ENCODE peak calls at places on chromosomes 2 and 18, in ten cellular contexts. S, T, E, M, Z, I, H, R, A and L are unnamed samples.

GRCh38 chr2:36919041-36919837 is 47.1 kb downstream of the STRN start:
- DNase-seq in R (no peak), A (no peak), H (no peak), M (no peak), I (peak; percentile 58), Z (no peak), T (no peak), E (peak; percentile 7), S (peak; percentile 5), L (no peak)

GRCh38 chr18:48319796-48320638 is 89.2 kb downstream of the ZBTB7C start:
- DNase-seq in I (no peak), E (peak; percentile 35), R (no peak), H (no peak), A (no peak), S (peak; percentile 56), Z (no peak), T (no peak), M (no peak), L (no peak)

GRCh38 chr18:70380915-70381896 is 92.4 kb downstream of the SOCS6 start:
- DNase-seq in Z (no peak), R (no peak), A (no peak), I (peak; percentile 76), T (no peak), E (no peak), M (no peak), S (no peak), H (no peak), L (no peak)

GRCh38 chr2:70357076-70358071 is 55.5 kb upstream of the FAM136A start:
- DNase-seq in Z (no peak), T (no peak), R (no peak), S (peak; percentile 13), A (peak; percentile 76), E (no peak), H (no peak), I (no peak), M (no peak), L (no peak)

GRCh38 chr2:27320958-27321543 is 1.8 kb downstream of the MPV17 start:
- DNase-seq in M (peak; percentile 56), T (peak; percentile 49), I (peak; percentile 91), S (peak; percentile 97), R (peak; percentile 46), E (peak; percentile 99), H (peak; percentile 86), Z (peak; percentile 79), A (peak; percentile 91), L (peak; percentile 80)

GRCh38 chr18:22913861-22914260 is 19.3 kb upstream of the RBBP8 start:
- DNase-seq in I (peak; percentile 86), R (no peak), T (no peak), Z (no peak), S (no peak), M (no peak), H (no peak), E (no peak), A (no peak), L (peak; percentile 82)

GRCh38 chr2:145230546-145230945 is 710.6 kb upstream of the ZEB2 start:
- DNase-seq in Z (no peak), A (no peak), T (no peak), M (no peak), E (peak; percentile 74), I (no peak), S (no peak), R (no peak), H (no peak), L (no peak)

GRCh38 chr2:31324000-31324633 is 90.2 kb downstream of the EHD3 start:
- DNase-seq in H (no peak), S (no peak), R (no peak), A (peak; percentile 16), E (no peak), T (no peak), I (no peak), Z (no peak), M (no peak), L (no peak)

GRCh38 chr2:169877406-169877805 is 50.2 kb downstream of the UBR3 start:
- DNase-seq in Z (no peak), S (peak; percentile 63), A (peak; percentile 31), H (no peak), M (no peak), R (no peak), E (peak; percentile 33), I (no peak), T (no peak), L (no peak)

GRCh38 chr2:178271629-178272333 is 77.5 kb downstream of the OSBPL6 start:
- DNase-seq in A (no peak), S (peak; percentile 92), R (peak; percentile 87), Z (peak; percentile 67), H (peak; percentile 92), M (peak; percentile 83), T (peak; percentile 60), E (peak; percentile 70), I (no peak), L (peak; percentile 41)

GRCh38 chr2:48417843-48418838 is 111.8 kb upstream of the STON1 start:
- DNase-seq in M (no peak), E (no peak), A (no peak), I (no peak), S (no peak), H (no peak), R (no peak), Z (no peak), T (no peak), L (no peak)

GRCh38 chr2:48424356-48424755 is 105.6 kb upstream of the STON1 start:
- DNase-seq in A (no peak), Z (no peak), R (no peak), I (no peak), H (no peak), M (no peak), E (no peak), S (no peak), T (no peak), L (no peak)

GRCh38 chr2:48419884-48420511 is 110.0 kb upstream of the STON1 start:
- DNase-seq in T (no peak), H (no peak), A (no peak), M (no peak), E (no peak), S (no peak), I (no peak), R (no peak), Z (peak; percentile 26), L (no peak)

GRCh38 chr2:48423376-48423775 is 106.6 kb upstream of the STON1 start:
- DNase-seq in S (peak; percentile 52), R (no peak), M (no peak), I (no peak), H (no peak), Z (no peak), E (peak; percentile 93), T (no peak), A (peak; percentile 42), L (no peak)

DNA sequence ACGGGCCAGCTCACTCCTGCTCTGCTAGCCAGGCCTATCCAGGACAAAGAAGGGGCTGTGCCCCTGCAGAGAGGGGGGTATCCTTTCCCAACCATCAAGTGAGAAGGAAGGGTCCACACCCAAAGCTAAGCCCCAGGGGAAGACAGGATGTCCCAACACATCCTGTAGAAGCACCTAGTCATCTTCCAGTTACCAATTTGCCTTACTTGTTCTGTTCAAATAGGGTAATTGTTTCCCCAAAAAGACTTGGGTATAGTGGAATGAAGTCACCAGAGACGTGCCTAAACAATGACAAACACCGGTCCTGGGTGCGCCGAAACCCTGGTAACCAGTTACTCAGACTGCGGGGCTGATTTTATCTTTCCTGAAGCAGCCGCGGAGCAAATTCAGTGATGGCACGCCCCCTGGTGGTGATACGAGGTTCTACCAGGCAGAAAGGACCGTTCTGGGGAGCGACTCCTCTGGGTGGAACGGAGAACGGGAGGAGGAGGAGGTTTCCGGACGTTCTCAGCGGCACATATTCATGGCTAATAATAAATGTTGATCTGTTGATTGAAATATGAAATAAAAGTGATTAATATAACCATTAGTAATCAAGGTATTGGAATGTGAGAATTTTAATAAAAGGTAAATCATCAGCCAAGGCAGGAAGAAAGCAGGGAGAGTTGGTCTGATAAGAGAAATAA is 109.3 kb upstream of the STON1 start:
- DNase-seq in S (peak; percentile 91), E (peak; percentile 88), I (peak; percentile 93), M (peak; percentile 90), T (peak; percentile 88), R (peak; percentile 86), H (peak; percentile 91), Z (peak; percentile 89), A (peak; percentile 85), L (peak; percentile 92)
- H3K4me3 ChIP-seq in S (no peak overlapping the region), E (no peak overlapping the region), I (no peak overlapping the region), M (no peak overlapping the region), T (no peak overlapping the region), R (no peak overlapping the region), H (no peak overlapping the region), Z (no peak overlapping the region), A (no peak overlapping the region), L (no peak overlapping the region)

DNA sequence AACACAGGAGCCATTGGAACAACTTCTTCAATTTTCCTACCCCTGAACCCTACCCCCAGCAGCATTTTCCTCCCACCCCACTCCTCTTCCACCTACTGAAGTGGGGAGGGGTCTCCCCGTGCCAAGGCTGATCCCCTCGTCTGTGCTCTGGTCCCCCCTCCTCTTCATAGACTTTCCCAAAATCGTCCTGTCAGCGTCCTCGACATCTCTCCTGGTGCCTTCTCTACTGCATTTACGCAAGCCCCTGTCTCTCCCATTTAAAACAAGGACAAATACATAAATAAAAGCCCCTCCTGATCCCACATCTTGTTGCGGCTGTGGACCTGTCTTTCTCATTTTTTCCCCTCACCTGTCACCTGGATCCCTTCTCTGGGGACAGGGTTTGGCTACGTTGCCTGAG is 42.2 kb downstream of the EMX1 start:
- DNase-seq in T (no peak), S (no peak), E (no peak), R (no peak), A (no peak), H (no peak), M (no peak), I (no peak), Z (no peak), L (no peak)
- TF ChIP-seq CTCF in T (no peak), S (no peak), E (no peak), R (no peak), A (no peak), H (no peak), M (no peak), I (no peak), Z (no peak), L (no peak)

DNA sequence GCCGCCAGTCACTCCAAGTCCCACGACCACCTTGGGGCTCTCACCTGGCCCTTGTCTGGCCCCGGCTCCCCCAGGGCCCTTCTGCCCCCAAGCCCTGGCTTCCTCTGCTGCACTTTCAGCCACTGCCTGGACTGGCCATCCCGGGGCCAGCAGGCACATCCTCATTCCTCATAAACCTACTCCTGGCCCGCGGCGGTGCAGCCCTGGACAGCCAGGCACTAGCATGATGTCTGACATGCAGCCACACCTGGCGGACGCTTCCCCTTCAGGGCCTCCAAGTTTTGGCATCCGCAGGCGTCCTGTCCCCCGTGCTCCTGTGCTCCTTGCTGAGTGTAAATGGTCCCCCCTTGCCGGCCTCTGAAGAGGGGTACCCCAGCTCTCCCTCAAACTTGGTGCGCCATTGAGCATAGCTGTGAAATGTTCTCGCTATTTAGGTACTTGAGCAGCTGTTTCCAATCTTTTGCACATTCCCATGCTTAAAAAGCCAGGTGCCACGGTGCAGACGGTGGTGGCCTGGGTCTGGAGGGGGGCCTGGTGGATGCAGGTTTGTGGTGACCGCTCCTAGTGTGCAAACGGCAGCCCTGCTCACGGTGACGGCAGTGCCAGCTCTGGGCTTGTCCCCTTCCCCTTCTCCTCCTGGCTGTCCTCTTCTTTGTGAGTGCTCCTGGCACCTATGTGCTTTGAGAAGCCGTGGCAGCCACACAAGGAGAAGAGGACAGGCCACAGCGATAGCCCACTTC is 123.8 kb downstream of the MBP start:
- DNase-seq in R (no peak), T (no peak), I (no peak), S (no peak), M (no peak), E (no peak), Z (no peak), H (no peak), A (no peak), L (no peak)
- H3K4me1 ChIP-seq in R (peaks cover 1% of the 10 kb centered on the region), T (peaks cover 47% of the 10 kb centered on the region), I (no peaks in the 10 kb centered on the region), S (peaks cover 4% of the 10 kb centered on the region), M (peaks cover 4% of the 10 kb centered on the region), E (peaks cover 2% of the 10 kb centered on the region), Z (no peaks in the 10 kb centered on the region), H (peaks cover 7% of the 10 kb centered on the region), A (no peaks in the 10 kb centered on the region), L (peaks cover 5% of the 10 kb centered on the region)

GRCh38 chr18:75125359-75126331 is 83.3 kb downstream of the PTGR3 start:
- DNase-seq in A (no peak), M (no peak), I (no peak), T (no peak), S (peak; percentile 4), Z (no peak), R (no peak), H (no peak), E (no peak), L (no peak)
- H3K4me3 ChIP-seq in A (no peak overlapping the region), M (no peak overlapping the region), I (no peak overlapping the region), T (no peak overlapping the region), S (no peak overlapping the region), Z (no peak overlapping the region), R (no peak overlapping the region), H (no peak overlapping the region), E (no peak overlapping the region), L (no peak overlapping the region)